ENCODE peak calls at places on chromosomes 13 and 19, in five cellular contexts. V, P, M, H and T are unnamed samples.

GRCh38 chr19:10122066-10122465 is 2.4 kb upstream of the EIF3G start:
- DNase-seq in V (no peak), P (no peak), M (no peak), H (no peak), T (no peak)

GRCh38 chr13:28569886-28570285 is 75.0 kb upstream of the FLT1 start:
- DNase-seq in V (no peak), P (no peak), M (no peak), H (no peak), T (no peak)

GRCh38 chr19:38193445-38193844 is 30.6 kb downstream of the DPF1 start:
- DNase-seq in V (no peak), P (no peak), M (peak; percentile 44), H (no peak), T (no peak)

GRCh38 chr19:49403404-49404187 is 15.5 kb downstream of the KASH5 start:
- DNase-seq in V (no peak), P (no peak), M (peak; percentile 85), H (peak; percentile 98), T (peak; percentile 90)

GRCh38 chr13:27276188-27276587 is 5.6 kb downstream of the RASL11A start:
- DNase-seq in V (no peak), P (no peak), M (no peak), H (no peak), T (no peak)

GRCh38 chr19:4456843-4457653 is 546 bp downstream of the UBXN6 start:
- DNase-seq in V (no peak), P (peak; percentile 44), M (no peak), H (peak; percentile 80), T (peak; percentile 93)

GRCh38 chr19:2476451-2477140 is 669 bp downstream of the GADD45B start:
- DNase-seq in V (peak; percentile 58), P (peak; percentile 32), M (no peak), H (peak; percentile 79), T (peak; percentile 73)

GRCh38 chr19:5001547-5002131 is 32.7 kb downstream of the KDM4B start:
- DNase-seq in V (no peak), P (no peak), M (no peak), H (peak; percentile 57), T (peak; percentile 61)

GRCh38 chr19:58229255-58229639 is 533 bp downstream of the ZNF544 start:
- DNase-seq in V (no peak), P (no peak), M (no peak), H (peak; percentile 76), T (peak; percentile 65)

GRCh38 chr19:45809643-45810159 is 5.4 kb downstream of the RSPH6A start:
- DNase-seq in V (no peak), P (no peak), M (peak; percentile 59), H (peak; percentile 51), T (no peak)

GRCh38 chr13:74687452-74688180 is 553.4 kb upstream of the KLF12 start:
- DNase-seq in V (no peak), P (no peak), M (no peak), H (no peak), T (peak; percentile 84)

GRCh38 chr19:44303976-44304568 is 753 bp downstream of the ZNF235 start:
- DNase-seq in V (no peak), P (no peak), M (no peak), H (peak; percentile 32), T (peak; percentile 60)

GRCh38 chr19:2059422-2060201 is 8.6 kb upstream of the MKNK2 start:
- DNase-seq in V (no peak), P (no peak), M (no peak), H (peak; percentile 83), T (peak; percentile 70)

GRCh38 chr19:45568732-45569131 is 15.9 kb downstream of the OPA3 start:
- DNase-seq in V (no peak), P (no peak), M (no peak), H (no peak), T (no peak)

GRCh38 chr13:106570354-106570822 is 2.5 kb upstream of the ARGLU1 start:
- DNase-seq in V (peak; percentile 46), P (peak; percentile 47), M (no peak), H (peak; percentile 98), T (peak; percentile 87)

GRCh38 chr13:64704121-64704520 is 2526.0 kb downstream of the PCDH9 start:
- DNase-seq in V (no peak), P (no peak), M (no peak), H (no peak), T (no peak)

GRCh38 chr19:29643361-29643935 is 21.8 kb upstream of the PLEKHF1 start:
- DNase-seq in V (no peak), P (no peak), M (no peak), H (no peak), T (no peak)

GRCh38 chr13:111335263-111335662 is 14.8 kb downstream of the TEX29 start:
- DNase-seq in V (no peak), P (no peak), M (no peak), H (no peak), T (no peak)

GRCh38 chr13:98697833-98698232 is 54.6 kb downstream of the SLC15A1 start:
- DNase-seq in V (no peak), P (no peak), M (no peak), H (no peak), T (no peak)

GRCh38 chr13:50323440-50324070 is 308.3 kb downstream of the KCNRG start:
- DNase-seq in V (no peak), P (no peak), M (no peak), H (no peak), T (no peak)